ENCODE peak calls at places on chromosomes 3 and 15, in four cellular contexts. One of them, this sample, is unnamed.
A peak's percentile ranks its signal among the peaks of the same experiment; 100 is the strongest.

GRCh38 chr3:128344046-128344368 is 122.7 kb downstream of the DNAJB8 start:
- DNase-seq in tibial nerve: no peak
- DNase-seq in cardiac fibroblast: no peak
- DNase-seq in heart right ventricle: no peak
- DNase-seq in this sample: no peak

GRCh38 chr3:134328846-134329245 is 45.4 kb downstream of the AMOTL2 start:
- DNase-seq in tibial nerve: no peak
- DNase-seq in cardiac fibroblast: no peak
- DNase-seq in heart right ventricle: no peak
- DNase-seq in this sample: no peak

GRCh38 chr3:141362736-141363135 is 5.6 kb upstream of the ZBTB38 start:
- DNase-seq in tibial nerve: no peak
- DNase-seq in cardiac fibroblast: no peak
- DNase-seq in heart right ventricle: no peak
- DNase-seq in this sample: no peak

GRCh38 chr3:180362081-180362480 is 239.9 kb upstream of the TTC14 start:
- DNase-seq in tibial nerve: no peak
- DNase-seq in cardiac fibroblast: no peak
- DNase-seq in heart right ventricle: no peak
- DNase-seq in this sample: no peak

GRCh38 chr3:186340211-186340610 is 21.8 kb downstream of the DGKG start:
- DNase-seq in tibial nerve: no peak
- DNase-seq in cardiac fibroblast: no peak
- DNase-seq in heart right ventricle: no peak
- DNase-seq in this sample: no peak

GRCh38 chr15:60535265-60535664 is 56.3 kb upstream of the ICE2 start:
- DNase-seq in tibial nerve: no peak
- DNase-seq in cardiac fibroblast: no peak
- DNase-seq in heart right ventricle: no peak
- DNase-seq in this sample: no peak

GRCh38 chr3:73549071-73549600 is 75.6 kb downstream of the PDZRN3 start:
- DNase-seq in tibial nerve: no peak
- DNase-seq in cardiac fibroblast: no peak
- DNase-seq in heart right ventricle: no peak
- DNase-seq in this sample: no peak

GRCh38 chr3:156803949-156804741 is 22.0 kb upstream of the LEKR1 start:
- DNase-seq in tibial nerve: no peak
- DNase-seq in cardiac fibroblast: no peak
- DNase-seq in heart right ventricle: no peak
- DNase-seq in this sample: no peak

GRCh38 chr3:97823503-97824004 is 1.7 kb downstream of the CRYBG3 start:
- DNase-seq in tibial nerve: no peak
- DNase-seq in cardiac fibroblast: peak; percentile 26
- DNase-seq in heart right ventricle: peak; percentile 37
- DNase-seq in this sample: no peak

GRCh38 chr3:52694528-52695189 is 8.8 kb downstream of the GNL3 start:
- DNase-seq in tibial nerve: no peak
- DNase-seq in cardiac fibroblast: no peak
- DNase-seq in heart right ventricle: no peak
- DNase-seq in this sample: peak; percentile 46

GRCh38 chr3:114217266-114217665 is 20.1 kb downstream of the ZNF80 start:
- DNase-seq in tibial nerve: no peak
- DNase-seq in cardiac fibroblast: no peak
- DNase-seq in heart right ventricle: no peak
- DNase-seq in this sample: peak; percentile 33

GRCh38 chr3:159832024-159832423 is 156.6 kb upstream of the IL12A start:
- DNase-seq in tibial nerve: no peak
- DNase-seq in cardiac fibroblast: no peak
- DNase-seq in heart right ventricle: no peak
- DNase-seq in this sample: no peak

GRCh38 chr3:40382617-40382979 is 4.4 kb upstream of the ENTPD3 start:
- DNase-seq in tibial nerve: no peak
- DNase-seq in cardiac fibroblast: no peak
- DNase-seq in heart right ventricle: no peak
- DNase-seq in this sample: no peak

GRCh38 chr15:70056091-70056680 is 41.5 kb downstream of the TLE3 start:
- DNase-seq in tibial nerve: no peak
- DNase-seq in cardiac fibroblast: no peak
- DNase-seq in heart right ventricle: no peak
- DNase-seq in this sample: no peak

GRCh38 chr15:26260517-26261133 is 397.5 kb upstream of the ATP10A start:
- DNase-seq in tibial nerve: no peak
- DNase-seq in cardiac fibroblast: peak; percentile 17
- DNase-seq in heart right ventricle: no peak
- DNase-seq in this sample: peak; percentile 3

GRCh38 chr3:142998439-142998838 is 2.9 kb upstream of the U2SURP start:
- DNase-seq in tibial nerve: no peak
- DNase-seq in cardiac fibroblast: peak; percentile 50
- DNase-seq in heart right ventricle: no peak
- DNase-seq in this sample: peak; percentile 40

GRCh38 chr3:10351013-10351735 is 30.3 kb upstream of the SEC13 start:
- DNase-seq in tibial nerve: no peak
- DNase-seq in cardiac fibroblast: no peak
- DNase-seq in heart right ventricle: no peak
- DNase-seq in this sample: no peak

GRCh38 chr3:100709840-100710235 is 544 bp downstream of the TFG start:
- DNase-seq in tibial nerve: no peak
- DNase-seq in cardiac fibroblast: peak; percentile 46
- DNase-seq in heart right ventricle: peak; percentile 18
- DNase-seq in this sample: peak; percentile 40

GRCh38 chr3:81931852-81932251 is 170.4 kb upstream of the GBE1 start:
- DNase-seq in tibial nerve: no peak
- DNase-seq in cardiac fibroblast: no peak
- DNase-seq in heart right ventricle: no peak
- DNase-seq in this sample: no peak

GRCh38 chr3:154933581-154933980 is 146.5 kb upstream of the MME start:
- DNase-seq in tibial nerve: no peak
- DNase-seq in cardiac fibroblast: no peak
- DNase-seq in heart right ventricle: no peak
- DNase-seq in this sample: no peak

GRCh38 chr3:87969620-87970019 is 89.2 kb downstream of the CGGBP1 start:
- DNase-seq in tibial nerve: no peak
- DNase-seq in cardiac fibroblast: no peak
- DNase-seq in heart right ventricle: no peak
- DNase-seq in this sample: no peak

GRCh38 chr15:70437882-70438331 is 325.5 kb downstream of the UACA start:
- DNase-seq in tibial nerve: no peak
- DNase-seq in cardiac fibroblast: no peak
- DNase-seq in heart right ventricle: no peak
- DNase-seq in this sample: no peak

GRCh38 chr15:52040167-52040900 is 21.3 kb downstream of the MAPK6 start:
- DNase-seq in tibial nerve: no peak
- DNase-seq in cardiac fibroblast: peak; percentile 41
- DNase-seq in heart right ventricle: no peak
- DNase-seq in this sample: peak; percentile 56

GRCh38 chr3:16817201-16817600 is 67.6 kb upstream of the PLCL2 start:
- DNase-seq in tibial nerve: no peak
- DNase-seq in cardiac fibroblast: peak; percentile 43
- DNase-seq in heart right ventricle: no peak
- DNase-seq in this sample: peak; percentile 34

GRCh38 chr15:63497642-63498100 is 6.7 kb upstream of the USP3 start:
- DNase-seq in tibial nerve: no peak
- DNase-seq in cardiac fibroblast: no peak
- DNase-seq in heart right ventricle: no peak
- DNase-seq in this sample: no peak

DNA sequence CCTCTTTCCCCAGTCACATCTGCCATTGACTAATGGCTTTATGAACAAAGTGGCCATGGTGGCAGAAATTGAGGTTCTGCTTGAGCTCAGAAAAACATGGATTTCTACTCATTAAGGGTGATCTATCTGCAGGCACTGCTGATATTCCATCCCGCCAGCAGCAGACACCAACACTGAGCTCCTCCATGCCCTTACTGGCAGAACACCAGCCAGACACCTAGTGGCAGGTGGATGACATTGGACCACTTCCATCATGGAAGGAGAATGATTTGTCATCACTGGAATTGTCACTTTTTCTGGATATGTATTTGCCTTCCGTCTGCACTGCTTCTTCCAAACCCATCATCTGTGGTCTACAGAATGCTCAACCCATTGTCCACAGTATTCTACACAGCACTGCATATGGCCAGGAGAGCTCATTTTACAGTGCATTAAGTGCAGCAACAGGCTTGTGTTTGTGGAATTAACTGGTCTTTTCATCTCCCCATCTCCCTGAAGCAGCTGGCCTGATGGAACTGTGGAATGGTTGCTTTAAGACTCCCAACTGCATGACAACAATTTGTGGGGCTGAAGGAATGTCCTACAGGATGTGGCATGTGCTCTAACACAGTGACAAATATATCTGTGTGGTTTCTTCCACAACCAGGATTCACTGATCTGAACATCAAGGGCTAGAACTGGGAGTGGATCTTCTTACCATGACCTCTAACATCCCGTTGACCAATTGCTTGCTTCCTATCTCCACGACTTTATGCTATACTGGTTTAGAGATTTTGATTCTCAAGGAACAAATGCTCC is 103.4 kb downstream of the WNT7A start:
- DNase-seq in tibial nerve: no peak
- DNase-seq in cardiac fibroblast: no peak
- DNase-seq in heart right ventricle: no peak
- DNase-seq in this sample: no peak
- TF ChIP-seq CTCF in tibial nerve: no peak
- TF ChIP-seq CTCF in cardiac fibroblast: no peak
- TF ChIP-seq CTCF in heart right ventricle: no peak
- TF ChIP-seq CTCF in this sample: no peak

GRCh38 chr3:25349828-25350227 is 78.2 kb upstream of the RARB start:
- DNase-seq in tibial nerve: no peak
- DNase-seq in cardiac fibroblast: no peak
- DNase-seq in heart right ventricle: no peak
- DNase-seq in this sample: no peak
- H3K4me3 ChIP-seq in tibial nerve: no peak overlapping the region
- H3K4me3 ChIP-seq in cardiac fibroblast: no peak overlapping the region
- H3K4me3 ChIP-seq in heart right ventricle: no peak overlapping the region
- H3K4me3 ChIP-seq in this sample: no peak overlapping the region

DNA sequence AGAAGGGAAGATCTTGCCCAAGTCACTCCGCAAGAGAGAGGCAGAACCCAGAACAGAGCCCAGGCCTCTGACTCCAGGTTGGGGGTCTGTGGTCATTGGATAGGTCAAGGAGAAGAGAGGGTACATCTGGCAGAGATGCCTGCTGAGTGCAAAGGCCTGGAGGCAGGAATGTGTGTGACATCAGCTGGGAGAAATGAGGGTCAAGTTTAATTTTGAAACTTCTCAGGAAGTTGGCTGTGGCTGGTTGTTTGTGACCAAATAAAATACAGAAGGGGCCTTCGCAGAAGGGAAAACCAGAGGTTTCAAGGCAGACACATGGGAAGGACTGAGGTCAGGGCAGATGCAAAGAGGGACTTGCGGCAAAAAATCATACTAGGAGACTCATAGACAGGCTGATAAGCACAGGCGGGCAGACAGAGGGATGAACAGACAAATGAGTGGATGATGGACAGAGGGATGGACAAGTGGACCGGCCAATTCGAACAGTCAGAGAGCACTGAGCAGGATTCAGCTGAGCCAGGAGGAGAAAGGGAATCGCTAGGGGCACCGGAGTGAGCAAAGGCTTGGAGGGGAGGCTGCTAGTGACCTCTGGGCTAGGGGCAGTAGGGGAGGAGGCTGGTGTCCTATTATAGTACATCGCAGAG is 28.8 kb upstream of the CACNA2D2 start:
- DNase-seq in tibial nerve: no peak
- DNase-seq in cardiac fibroblast: no peak
- DNase-seq in heart right ventricle: no peak
- DNase-seq in this sample: no peak
- TF ChIP-seq CTCF in tibial nerve: no peak
- TF ChIP-seq CTCF in cardiac fibroblast: no peak
- TF ChIP-seq CTCF in heart right ventricle: no peak
- TF ChIP-seq CTCF in this sample: no peak

DNA sequence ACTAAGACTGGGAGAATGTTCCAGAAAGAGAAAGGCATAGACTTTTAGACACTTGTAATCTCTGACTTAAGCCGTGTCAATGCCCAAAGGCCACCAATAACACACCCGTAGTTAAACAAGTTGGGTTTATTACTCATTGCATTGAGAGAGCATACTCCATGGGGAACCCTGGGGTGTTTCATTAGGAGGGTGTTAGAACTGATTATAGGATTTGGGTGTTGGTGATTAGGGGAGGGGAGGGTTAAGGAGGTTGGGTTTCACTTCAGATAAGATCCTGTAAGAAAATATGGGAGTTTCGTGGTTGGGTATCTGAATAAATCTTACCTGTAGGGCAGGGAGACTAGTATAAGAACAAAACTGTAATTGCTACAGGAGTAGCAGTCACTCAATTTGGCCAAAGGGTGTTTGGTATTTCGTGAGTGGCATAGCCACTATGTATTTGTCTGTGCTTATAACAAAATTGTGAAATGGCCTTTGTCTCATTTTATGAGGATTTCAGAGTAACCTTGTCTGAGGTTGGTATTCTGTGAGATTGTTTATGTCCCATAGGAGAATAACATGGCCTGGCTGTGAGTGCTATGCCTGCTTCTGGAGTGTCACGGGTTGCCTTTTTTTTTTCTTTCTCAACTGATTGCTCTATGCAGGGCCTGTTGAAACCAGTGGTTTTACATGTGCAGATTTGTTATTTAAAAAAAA is 2.9 kb downstream of the HACD3 start:
- DNase-seq in tibial nerve: no peak
- DNase-seq in cardiac fibroblast: no peak
- DNase-seq in heart right ventricle: no peak
- DNase-seq in this sample: no peak
- H3K4me3 ChIP-seq in tibial nerve: no peak overlapping the region
- H3K4me3 ChIP-seq in cardiac fibroblast: no peak overlapping the region
- H3K4me3 ChIP-seq in heart right ventricle: no peak overlapping the region
- H3K4me3 ChIP-seq in this sample: no peak overlapping the region

GRCh38 chr15:79172032-79172481 is 81.5 kb upstream of the RASGRF1 start:
- DNase-seq in tibial nerve: no peak
- DNase-seq in cardiac fibroblast: peak; percentile 7
- DNase-seq in heart right ventricle: no peak
- DNase-seq in this sample: peak; percentile 9
- TF ChIP-seq CTCF in tibial nerve: no peak
- TF ChIP-seq CTCF in cardiac fibroblast: no peak
- TF ChIP-seq CTCF in heart right ventricle: no peak
- TF ChIP-seq CTCF in this sample: no peak

GRCh38 chr15:94843060-94843459 is 611.7 kb downstream of the MCTP2 start:
- DNase-seq in tibial nerve: no peak
- DNase-seq in cardiac fibroblast: no peak
- DNase-seq in heart right ventricle: no peak
- DNase-seq in this sample: no peak

GRCh38 chr15:94847325-94847724 is 616.0 kb downstream of the MCTP2 start:
- DNase-seq in tibial nerve: no peak
- DNase-seq in cardiac fibroblast: no peak
- DNase-seq in heart right ventricle: no peak
- DNase-seq in this sample: no peak

GRCh38 chr15:94845391-94845718 is 614.0 kb downstream of the MCTP2 start:
- DNase-seq in tibial nerve: no peak
- DNase-seq in cardiac fibroblast: no peak
- DNase-seq in heart right ventricle: no peak
- DNase-seq in this sample: no peak

GRCh38 chr15:94844533-94845390 is 613.4 kb downstream of the MCTP2 start:
- DNase-seq in tibial nerve: peak; percentile 37
- DNase-seq in cardiac fibroblast: peak; percentile 21
- DNase-seq in heart right ventricle: peak; percentile 81
- DNase-seq in this sample: peak; percentile 30

GRCh38 chr15:94844188-94844532 is 612.8 kb downstream of the MCTP2 start:
- DNase-seq in tibial nerve: no peak
- DNase-seq in cardiac fibroblast: no peak
- DNase-seq in heart right ventricle: no peak
- DNase-seq in this sample: peak; percentile 0
- H3K4me3 ChIP-seq in tibial nerve: peak overlapping the region; percentile 41
- H3K4me3 ChIP-seq in cardiac fibroblast: no peak overlapping the region
- H3K4me3 ChIP-seq in heart right ventricle: no peak overlapping the region
- H3K4me3 ChIP-seq in this sample: no peak overlapping the region